ENCODE peak calls at places on chromosomes 3 and 15, in six cellular contexts. E is A549, A is HepG2, T is GM12878, Y is K562, U is upper lobe of left lung. B is an unnamed sample.

GRCh38 chr15:96345560-96346389 is 15.3 kb downstream of the NR2F2 start:
- ATAC-seq in E (peak), A (peak), T (peak), Y (peak), U (peak), B (peak)

GRCh38 chr3:122615303-122615702 is 37.9 kb downstream of the PARP15 start:
- ATAC-seq in E (no peak), A (no peak), T (no peak), Y (no peak), U (no peak), B (no peak)

GRCh38 chr15:89419370-89419984 is 76.9 kb downstream of the RHCG start:
- ATAC-seq in E (peak), A (peak), T (peak), Y (peak), U (no peak), B (no peak)

GRCh38 chr3:12345141-12345561 is 56.3 kb downstream of the PPARG start:
- ATAC-seq in E (peak), A (no peak), T (no peak), Y (no peak), U (no peak), B (no peak)

GRCh38 chr3:96294143-96294542 is 520.3 kb upstream of the EPHA6 start:
- ATAC-seq in E (no peak), A (peak), T (peak), Y (no peak), U (no peak), B (no peak)

GRCh38 chr15:79035111-79035601 is 55.4 kb downstream of the RASGRF1 start:
- ATAC-seq in E (peak), A (peak), T (peak), Y (peak), U (no peak), B (no peak)

GRCh38 chr3:113829576-113830354 is 8.8 kb upstream of the GRAMD1C start:
- ATAC-seq in E (no peak), A (no peak), T (peak), Y (no peak), U (no peak), B (no peak)

GRCh38 chr3:127254730-127255129 is 33.1 kb downstream of the PRR20G start:
- ATAC-seq in E (peak), A (peak), T (no peak), Y (peak), U (no peak), B (no peak)

GRCh38 chr3:37624276-37624675 is 237.4 kb upstream of the CTDSPL start:
- ATAC-seq in E (no peak), A (no peak), T (no peak), Y (no peak), U (no peak), B (no peak)

GRCh38 chr15:72771329-72771725 is 12.2 kb downstream of the ADPGK start:
- ATAC-seq in E (no peak), A (no peak), T (peak), Y (no peak), U (no peak), B (no peak)

GRCh38 chr3:42507252-42507651 is 4.8 kb downstream of the VIPR1 start:
- ATAC-seq in E (no peak), A (peak), T (no peak), Y (peak), U (peak), B (no peak)

GRCh38 chr3:49298511-49298910 is 21.5 kb upstream of the C3orf62 start:
- ATAC-seq in E (peak), A (peak), T (peak), Y (no peak), U (no peak), B (no peak)

GRCh38 chr3:62911531-62911930 is 36.3 kb upstream of the CADPS start:
- ATAC-seq in E (no peak), A (no peak), T (no peak), Y (no peak), U (no peak), B (no peak)

GRCh38 chr3:188834349-188834748 is 337.4 kb upstream of the TPRG1 start:
- ATAC-seq in E (no peak), A (no peak), T (no peak), Y (no peak), U (no peak), B (no peak)

GRCh38 chr15:47812436-47813109 is 95.3 kb downstream of the SEMA6D start:
- ATAC-seq in E (peak), A (no peak), T (peak), Y (no peak), U (peak), B (no peak)

GRCh38 chr3:64152100-64152499 is 73.2 kb downstream of the PRICKLE2 start:
- ATAC-seq in E (peak), A (no peak), T (no peak), Y (no peak), U (no peak), B (peak)

GRCh38 chr3:13262493-13263211 is 157.5 kb downstream of the NUP210 start:
- ATAC-seq in E (no peak), A (peak), T (peak), Y (peak), U (no peak), B (peak)

GRCh38 chr15:58699769-58700168 is 49.7 kb downstream of the ADAM10 start:
- ATAC-seq in E (no peak), A (no peak), T (no peak), Y (no peak), U (no peak), B (no peak)

GRCh38 chr15:80878242-80878866 is 99.2 kb downstream of the CEMIP start:
- ATAC-seq in E (no peak), A (no peak), T (no peak), Y (no peak), U (no peak), B (no peak)

GRCh38 chr3:188689101-188689574 is 482.6 kb upstream of the TPRG1 start:
- ATAC-seq in E (no peak), A (no peak), T (no peak), Y (no peak), U (no peak), B (peak)

GRCh38 chr3:190041333-190042041 is 79.2 kb downstream of the P3H2 start:
- ATAC-seq in E (no peak), A (no peak), T (peak), Y (no peak), U (no peak), B (no peak)

GRCh38 chr3:56291244-56291680 is 177.0 kb downstream of the ERC2 start:
- ATAC-seq in E (no peak), A (no peak), T (no peak), Y (no peak), U (no peak), B (no peak)

GRCh38 chr15:92283813-92284212 is 109.9 kb upstream of the ST8SIA2 start:
- ATAC-seq in E (no peak), A (no peak), T (no peak), Y (no peak), U (no peak), B (no peak)

GRCh38 chr3:50562866-50563265 is 4.7 kb downstream of the C3orf18 start:
- ATAC-seq in E (no peak), A (no peak), T (no peak), Y (no peak), U (no peak), B (no peak)

GRCh38 chr3:71585891-71586809 is 2.6 kb upstream of the FOXP1 start:
- ATAC-seq in E (no peak), A (no peak), T (no peak), Y (no peak), U (no peak), B (no peak)

GRCh38 chr3:71582612-71583568 is 638 bp downstream of the FOXP1 start:
- ATAC-seq in E (peak), A (peak), T (peak), Y (peak), U (peak), B (peak)

GRCh38 chr3:71583569-71584215 is at the start of gene FOXP1:
- ATAC-seq in E (peak), A (peak), T (peak), Y (peak), U (peak), B (peak)

GRCh38 chr3:71585126-71585525 is 1.6 kb upstream of the FOXP1 start:
- ATAC-seq in E (peak), A (no peak), T (no peak), Y (peak), U (no peak), B (no peak)

GRCh38 chr3:71584216-71585061 is 911 bp upstream of the FOXP1 start:
- ATAC-seq in E (peak), A (peak), T (peak), Y (peak), U (no peak), B (peak)
- TF ChIP-seq EP300 in E (no peak), A (no peak), T (no peak), Y (peak), U (no peak), B (no peak)

DNA sequence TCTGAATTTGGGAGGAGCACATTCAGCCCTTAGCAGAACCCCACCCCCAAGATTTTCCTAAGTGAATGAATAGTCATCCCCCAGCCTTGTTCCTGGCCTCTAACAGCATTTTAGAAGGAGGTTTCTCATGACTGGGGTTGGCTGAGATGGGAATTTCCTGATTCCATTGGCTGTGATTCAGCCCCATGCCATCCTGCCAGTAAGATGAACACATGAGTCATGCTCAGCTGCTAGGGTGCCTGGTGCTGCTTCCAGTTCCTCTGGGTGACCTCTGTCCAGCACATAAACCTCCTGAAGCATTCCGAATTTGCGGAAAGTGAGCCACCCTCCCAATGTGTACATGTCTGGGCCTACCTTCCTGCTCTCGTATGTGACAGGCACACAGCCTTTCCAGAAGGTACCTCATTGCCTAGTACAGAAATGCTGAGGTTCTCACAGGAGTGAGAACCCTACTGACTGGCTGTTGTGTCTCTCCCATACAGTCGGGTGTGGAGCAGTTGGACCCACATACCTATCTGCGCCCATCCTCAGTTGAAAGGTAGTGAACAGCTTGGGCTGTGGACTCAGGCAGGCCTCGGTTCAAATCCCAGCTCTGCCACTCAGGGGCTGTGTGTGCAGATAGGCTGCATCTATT is 91.7 kb downstream of the APBA2 start:
- ATAC-seq in E (peak), A (no peak), T (no peak), Y (no peak), U (no peak), B (peak)
- TF ChIP-seq EP300 in E (peak), A (no peak), T (no peak), Y (no peak), U (no peak), B (no peak)

GRCh38 chr15:57651445-57651844 is 55.1 kb upstream of the POLR2M start:
- ATAC-seq in E (peak), A (no peak), T (no peak), Y (no peak), U (no peak), B (peak)

GRCh38 chr15:57646057-57646456 is 54.4 kb downstream of the MYZAP start:
- ATAC-seq in E (no peak), A (no peak), T (no peak), Y (no peak), U (no peak), B (no peak)

GRCh38 chr15:57649138-57649537 is 57.4 kb upstream of the POLR2M start:
- ATAC-seq in E (no peak), A (no peak), T (no peak), Y (no peak), U (no peak), B (no peak)

GRCh38 chr15:57647071-57647790 is 55.5 kb downstream of the MYZAP start:
- ATAC-seq in E (no peak), A (no peak), T (peak), Y (no peak), U (peak), B (peak)

GRCh38 chr15:57647791-57648130 is 56.1 kb downstream of the MYZAP start:
- ATAC-seq in E (no peak), A (no peak), T (peak), Y (no peak), U (peak), B (peak)
- TF ChIP-seq EP300 in E (no peak), A (no peak), T (no peak), Y (no peak), U (no peak), B (no peak)

GRCh38 chr15:63041982-63042878 is at the start of gene TPM1:
- ATAC-seq in E (peak), A (peak), T (peak), Y (no peak), U (peak), B (peak)
- TF ChIP-seq EP300 in E (no peak), A (no peak), T (no peak), Y (no peak), U (no peak), B (peak)

DNA sequence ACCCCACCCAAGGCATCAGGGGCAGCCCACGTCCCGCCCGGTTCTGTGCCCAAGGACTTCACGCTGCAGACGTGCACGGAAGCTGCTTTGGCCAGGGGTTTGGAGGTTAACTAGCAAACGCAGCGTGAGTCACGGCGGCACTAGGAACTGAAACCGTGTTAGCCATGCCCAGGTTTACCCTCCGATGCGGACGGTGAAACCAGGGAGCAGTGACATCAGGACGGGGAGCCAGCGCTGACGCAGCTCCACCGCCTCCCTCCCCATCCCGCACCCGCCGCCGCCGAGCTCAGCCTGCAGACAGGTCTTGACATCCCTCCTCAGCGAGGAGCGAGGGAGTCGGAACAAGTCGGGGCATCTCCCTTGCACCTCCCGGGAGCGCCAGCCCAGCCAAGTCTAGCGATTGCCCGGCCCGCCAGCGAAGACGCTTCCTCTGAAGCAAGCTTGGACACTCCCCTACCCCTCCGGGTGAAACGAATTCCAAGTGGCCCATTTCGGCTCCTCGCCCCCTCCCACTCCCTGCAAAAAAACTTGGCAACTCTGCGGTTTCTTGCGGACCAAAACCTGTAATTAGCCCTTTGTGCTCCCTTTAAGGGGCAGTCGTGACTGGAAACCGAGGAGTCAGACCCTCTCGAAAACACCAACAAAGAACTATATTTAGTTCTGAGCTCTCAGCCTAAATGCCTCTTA is 1.4 kb upstream of the RAP2B start:
- ATAC-seq in E (peak), A (peak), T (peak), Y (peak), U (peak), B (peak)
- TF ChIP-seq EP300 in E (no peak), A (no peak), T (peak), Y (no peak), U (no peak), B (no peak)

GRCh38 chr15:37107754-37108724 is 7.7 kb upstream of the MEIS2 start:
- ATAC-seq in E (no peak), A (no peak), T (no peak), Y (no peak), U (no peak), B (no peak)
- TF ChIP-seq EP300 in E (no peak), A (no peak), T (no peak), Y (no peak), U (no peak), B (no peak)

B was measured in gastroesophageal sphincter.